ENCODE peak calls at places on chromosomes 5 and 9, in six cellular contexts. W, B, T, E, I and S are unnamed samples.

GRCh38 chr9:108910914-108911313 is 23.0 kb downstream of the ELP1 start:
- DNase-seq in I (no peak), B (no peak), E (no peak), W (no peak), T (no peak), S (no peak)

GRCh38 chr5:159805021-159805420 is 111.3 kb upstream of the ADRA1B start:
- DNase-seq in I (no peak), B (no peak), E (no peak), W (no peak), T (no peak), S (no peak)

GRCh38 chr9:37975639-37976038 is 71.7 kb upstream of the SLC25A51 start:
- DNase-seq in B (no peak), E (no peak), I (no peak), W (peak; percentile 27), T (no peak), S (no peak)

GRCh38 chr5:181063514-181063913 is 23.4 kb downstream of the BTNL9 start:
- DNase-seq in T (no peak), I (no peak), E (no peak), B (no peak), W (no peak), S (no peak)

GRCh38 chr5:150511641-150512367 is 3.9 kb downstream of the NDST1 start:
- DNase-seq in W (no peak), T (peak; percentile 47), E (peak; percentile 80), B (no peak), I (peak; percentile 67), S (no peak)

GRCh38 chr9:33165263-33166151 is 1.6 kb downstream of the B4GALT1 start:
- DNase-seq in B (no peak), E (peak; percentile 83), T (peak; percentile 98), I (peak; percentile 36), W (no peak), S (peak; percentile 39)

GRCh38 chr9:34559616-34560546 is 29.6 kb downstream of the CNTFR start:
- DNase-seq in W (peak; percentile 81), B (no peak), I (no peak), E (peak; percentile 59), T (peak; percentile 84), S (peak; percentile 21)

GRCh38 chr9:101354765-101355708 is 29.8 kb downstream of the BAAT start:
- DNase-seq in I (no peak), E (no peak), B (no peak), T (no peak), W (no peak), S (no peak)

GRCh38 chr9:95140821-95141220 is 176.7 kb downstream of the FANCC start:
- DNase-seq in E (no peak), T (no peak), W (no peak), I (no peak), B (no peak), S (no peak)

GRCh38 chr5:82713811-82714210 is 363.4 kb downstream of the TMEM167A start:
- DNase-seq in W (no peak), E (no peak), I (no peak), B (no peak), T (no peak), S (no peak)

GRCh38 chr9:19466268-19466639 is 57.4 kb downstream of the ACER2 start:
- DNase-seq in T (no peak), B (no peak), E (no peak), I (no peak), W (no peak), S (no peak)

GRCh38 chr9:136085815-136086212 is 9.3 kb downstream of the NACC2 start:
- DNase-seq in B (no peak), I (no peak), E (no peak), W (peak; percentile 58), T (no peak), S (no peak)